ENCODE peak calls at places on chromosome 13, in eight cellular contexts. L is activated CD8-positive, alpha-beta memory T cell treated with anti-CD3 and anti-CD28 coated beads for 48 hours; V is substantia nigra; N is body of pancreas; R is non-pigmented ciliary epithelial cell; X is A549; U is GM04503; C is testis. A is an unnamed sample.

GRCh38 chr13:46633416-46633815 is 80.4 kb downstream of the LRCH1 start:
- DNase-seq in L (no peak), N (no peak), V (no peak), R (peak), C (no peak), U (peak), X (peak), A (no peak)

GRCh38 chr13:33261426-33262068 is 24.0 kb downstream of the STARD13 start:
- DNase-seq in R (no peak), N (no peak), L (no peak), V (no peak), C (no peak), U (no peak), X (no peak), A (peak)

GRCh38 chr13:47588676-47589075 is 412.4 kb downstream of the SUCLA2 start:
- DNase-seq in C (no peak), L (no peak), V (no peak), U (no peak), R (no peak), N (no peak), X (no peak), A (no peak)

GRCh38 chr13:30292325-30292724 is 15.0 kb downstream of the KATNAL1 start:
- DNase-seq in C (no peak), R (no peak), N (no peak), X (no peak), V (no peak), L (no peak), U (no peak), A (no peak)

GRCh38 chr13:75785130-75785529 is 149.0 kb downstream of the LMO7 start:
- DNase-seq in R (no peak), V (no peak), L (no peak), X (no peak), N (no peak), C (no peak), U (no peak), A (no peak)

GRCh38 chr13:45242070-45242469 is 41.2 kb upstream of the KCTD4 start:
- DNase-seq in R (no peak), L (no peak), C (no peak), U (no peak), V (no peak), X (peak), N (peak), A (no peak)

GRCh38 chr13:95296326-95296939 is 4.8 kb downstream of the ABCC4 start:
- DNase-seq in U (no peak), R (no peak), V (no peak), N (peak), X (peak), C (peak), L (no peak), A (no peak)

GRCh38 chr13:40993119-40993518 is 26.0 kb downstream of the ELF1 start:
- DNase-seq in N (peak), R (no peak), C (no peak), X (no peak), V (no peak), U (no peak), L (no peak), A (no peak)

GRCh38 chr13:48094404-48094780 is 512 bp downstream of the MED4 start:
- DNase-seq in L (no peak), C (no peak), R (no peak), V (no peak), N (no peak), U (no peak), X (no peak), A (no peak)

GRCh38 chr13:82947121-82948077 is 934.9 kb downstream of the SLITRK1 start:
- DNase-seq in R (no peak), X (peak), U (no peak), N (no peak), V (no peak), C (no peak), L (no peak), A (no peak)

GRCh38 chr13:22592515-22592914 is 588.3 kb upstream of the SGCG start:
- DNase-seq in N (no peak), V (no peak), X (no peak), L (no peak), U (no peak), C (no peak), R (peak), A (no peak)